ENCODE peak calls at places on chromosomes 16 and 17, in ten cellular contexts. B is pancreas, Y is testis, N is cardiac fibroblast, D is psoas muscle, Q is lung, T is skeletal muscle cell, M is fibroblast of the aortic adventitia, E is tibial nerve, O is transverse colon. V is an unnamed sample.

GRCh38 chr16:71792176-71792575 is 16.5 kb downstream of the AP1G1 start:
- DNase-seq in T (no peak), B (no peak), D (no peak), Q (no peak), N (no peak), M (peak; percentile 21), Y (no peak), O (no peak), E (no peak), V (no peak)

GRCh38 chr16:64356267-64356666 is 765.6 kb downstream of the CDH11 start:
- DNase-seq in B (no peak), Q (no peak), N (peak; percentile 91), Y (no peak), M (peak; percentile 91), D (no peak), O (no peak), T (peak; percentile 76), E (no peak), V (peak; percentile 64)

GRCh38 chr17:376936-377863 is 24.6 kb upstream of the RPH3AL start:
- DNase-seq in T (no peak), Q (no peak), Y (no peak), N (no peak), B (no peak), E (peak; percentile 59), M (peak; percentile 40), O (no peak), D (peak; percentile 88), V (no peak)

GRCh38 chr16:85605912-85606841 is 6.9 kb upstream of the GSE1 start:
- DNase-seq in D (no peak), T (no peak), B (peak; percentile 80), E (no peak), O (no peak), Q (no peak), N (no peak), Y (no peak), M (no peak), V (no peak)

GRCh38 chr16:48526058-48526957 is 83.7 kb downstream of the N4BP1 start:
- DNase-seq in O (peak; percentile 81), B (no peak), D (no peak), Y (no peak), M (no peak), Q (no peak), E (no peak), T (no peak), N (peak; percentile 21), V (peak; percentile 87)

GRCh38 chr17:16075949-16076348 is 76.3 kb downstream of the TTC19 start:
- DNase-seq in B (no peak), N (no peak), E (no peak), O (no peak), Q (no peak), D (no peak), Y (no peak), M (no peak), T (no peak), V (no peak)

GRCh38 chr16:85553436-85554113 is 59.5 kb upstream of the GSE1 start:
- DNase-seq in T (no peak), B (peak; percentile 86), M (peak; percentile 64), O (peak; percentile 70), Y (peak; percentile 71), D (peak; percentile 83), N (peak; percentile 57), Q (peak; percentile 69), E (no peak), V (no peak)

GRCh38 chr17:51537996-51538550 is 277.7 kb downstream of the UTP18 start:
- DNase-seq in B (no peak), Y (no peak), O (no peak), E (no peak), N (no peak), T (no peak), Q (no peak), D (no peak), M (no peak), V (no peak)

GRCh38 chr16:20061132-20061531 is 12.6 kb downstream of the GPR139 start:
- DNase-seq in N (no peak), M (no peak), B (no peak), Y (no peak), Q (no peak), E (no peak), T (no peak), O (no peak), D (no peak), V (no peak)

GRCh38 chr16:86577314-86577971 is 906 bp upstream of the FOXL1 start:
- DNase-seq in D (no peak), O (no peak), Y (no peak), N (peak; percentile 69), B (no peak), T (no peak), Q (no peak), M (no peak), E (no peak), V (no peak)

GRCh38 chr17:56653877-56654276 is 60.4 kb downstream of the NOG start:
- DNase-seq in Y (peak; percentile 27), M (peak; percentile 2), O (no peak), Q (peak; percentile 37), D (no peak), E (no peak), B (no peak), T (no peak), N (peak; percentile 32), V (peak; percentile 67)

GRCh38 chr16:3174618-3175148 is 13.3 kb upstream of the OR1F1 start:
- DNase-seq in D (no peak), M (no peak), Q (no peak), N (no peak), Y (no peak), O (no peak), T (no peak), E (no peak), B (no peak), V (no peak)

GRCh38 chr16:34078697-34079096 is 619.3 kb downstream of the TP53TG3F start:
- DNase-seq in N (peak; percentile 13), Y (no peak), M (peak; percentile 40), Q (no peak), E (no peak), B (no peak), D (no peak), T (peak; percentile 1), O (no peak), V (peak; percentile 56)

GRCh38 chr17:3695723-3696411 is at the start of gene P2RX5:
- DNase-seq in D (peak; percentile 74), Y (no peak), B (no peak), Q (no peak), M (no peak), T (no peak), O (peak; percentile 57), N (peak; percentile 12), E (no peak), V (no peak)
- H3K4me3 ChIP-seq in D (peak within 1 kb of the TSS; percentile 86), Y (peak within 1 kb of the TSS; percentile 20), B (peak within 1 kb of the TSS; percentile 12), Q (peak within 1 kb of the TSS; percentile 11), M (peak within 1 kb of the TSS; percentile 64), T (peak within 1 kb of the TSS; percentile 54), O (peak within 1 kb of the TSS; percentile 46), N (peak within 1 kb of the TSS; percentile 58), E (peak within 1 kb of the TSS; percentile 12), V (peak within 1 kb of the TSS; percentile 40)

GRCh38 chr16:49755291-49755611 is 100.7 kb downstream of the ZNF423 start:
- DNase-seq in M (peak; percentile 71), N (peak; percentile 66), Y (peak; percentile 23), B (no peak), T (no peak), Q (no peak), E (peak; percentile 53), O (no peak), D (no peak), V (peak; percentile 27)
- H3K4me3 ChIP-seq in M (peak overlapping the region; percentile 48), N (peak overlapping the region; percentile 21), Y (no peak overlapping the region), B (no peak overlapping the region), T (peak overlapping the region; percentile 37), Q (no peak overlapping the region), E (no peak overlapping the region), O (peak overlapping the region; percentile 34), D (peak overlapping the region; percentile 50), V (no peak overlapping the region)

GRCh38 chr17:7559307-7560171 is 989 bp downstream of the TNFSF13 start:
- DNase-seq in D (no peak), T (no peak), B (no peak), Y (no peak), E (no peak), O (peak; percentile 74), Q (peak; percentile 70), M (no peak), N (no peak), V (peak; percentile 39)

GRCh38 chr17:7556627-7557026 is 1.9 kb upstream of the TNFSF13 start:
- DNase-seq in T (no peak), N (no peak), Q (no peak), Y (no peak), D (no peak), M (no peak), O (peak; percentile 76), E (no peak), B (no peak), V (no peak)

GRCh38 chr17:7558544-7559306 is at the start of gene TNFSF13:
- DNase-seq in N (no peak), Y (peak; percentile 40), M (no peak), Q (peak; percentile 52), O (peak; percentile 75), E (peak; percentile 50), D (peak; percentile 75), B (no peak), T (no peak), V (no peak)

GRCh38 chr17:7557147-7557764 is 1.3 kb upstream of the TNFSF13 start:
- DNase-seq in E (no peak), T (no peak), B (peak; percentile 79), D (no peak), Q (no peak), M (no peak), O (peak; percentile 78), Y (no peak), N (no peak), V (no peak)

DNA sequence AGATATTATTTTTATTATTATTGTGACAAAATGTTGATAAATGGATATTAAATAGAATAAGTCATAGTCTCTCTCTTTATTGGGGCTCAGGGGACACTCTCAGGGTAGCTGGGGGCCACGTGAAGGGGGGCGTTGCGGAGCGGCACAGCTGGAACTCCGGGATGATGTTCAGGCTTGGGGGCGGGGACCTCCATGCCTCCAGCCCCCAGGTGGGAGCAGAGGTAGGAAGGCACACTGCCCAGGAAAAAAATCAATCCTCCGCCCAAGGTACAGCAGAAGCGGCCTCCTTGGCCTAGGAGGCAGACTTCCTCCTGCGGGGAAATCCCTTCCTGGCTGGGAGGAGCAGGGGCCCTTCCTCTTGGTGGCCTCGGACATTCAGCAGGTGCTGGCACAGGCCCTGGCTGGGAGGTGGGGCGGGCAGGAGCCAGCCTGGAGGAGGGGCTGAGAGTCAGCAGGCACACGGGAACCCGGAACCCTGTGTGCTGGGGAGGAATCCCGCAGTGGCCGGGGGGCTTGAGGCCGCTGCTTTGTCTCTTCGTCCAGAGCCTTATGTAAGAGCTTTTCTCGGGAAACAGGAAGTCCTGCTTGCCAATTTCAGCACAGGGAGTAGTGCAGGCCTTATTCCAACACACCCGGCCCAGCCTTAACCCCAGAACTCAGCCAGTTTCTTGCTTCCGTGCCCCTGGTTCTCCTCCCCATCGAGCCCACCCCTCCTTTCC is 566 bp upstream of the TNFSF13 start:
- DNase-seq in D (peak; percentile 91), Q (peak; percentile 93), Y (peak; percentile 81), O (peak; percentile 94), B (peak; percentile 98), N (peak; percentile 82), M (peak; percentile 89), T (no peak), E (peak; percentile 73), V (peak; percentile 43)
- H3K4me3 ChIP-seq in D (peak overlapping the region; percentile 96), Q (no peak overlapping the region), Y (no peak overlapping the region), O (peak overlapping the region; percentile 36), B (no peak overlapping the region), N (no peak overlapping the region), M (peak overlapping the region; percentile 32), T (no peak overlapping the region), E (peak overlapping the region; percentile 18), V (peak overlapping the region; percentile 26)

DNA sequence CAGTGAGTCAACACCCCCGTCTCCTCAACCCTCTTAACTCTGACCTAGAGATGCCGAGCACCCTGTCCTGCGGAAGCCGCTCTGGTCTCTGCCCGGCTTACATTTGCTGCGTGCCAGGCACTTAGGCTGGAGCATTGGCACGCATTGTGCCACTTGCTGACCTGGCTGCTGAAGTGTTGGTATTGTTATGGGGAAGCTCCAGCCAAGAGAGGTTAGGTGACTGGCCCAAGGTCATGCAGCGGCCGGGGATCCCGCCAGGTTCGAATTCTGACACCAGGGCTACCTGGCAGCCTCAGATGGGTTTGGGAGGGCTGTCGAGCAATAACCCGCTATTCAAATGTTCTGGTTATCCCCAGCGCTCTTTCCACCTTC is 5.0 kb upstream of the HSD17B1 start:
- DNase-seq in B (no peak), Y (no peak), Q (no peak), T (no peak), N (no peak), O (no peak), M (no peak), D (peak; percentile 55), E (no peak), V (no peak)
- H3K4me3 ChIP-seq in B (no peak overlapping the region), Y (peak overlapping the region; percentile 58), Q (no peak overlapping the region), T (peak overlapping the region; percentile 44), N (no peak overlapping the region), O (peak overlapping the region; percentile 44), M (no peak overlapping the region), D (no peak overlapping the region), E (no peak overlapping the region), V (no peak overlapping the region)

V was measured in bronchial epithelial cell.